ENCODE peak calls at places on chromosomes 4 and X, in ten cellular contexts. U is cardiac muscle cell, P is BE2C, D is cardiac fibroblast, G is pancreas, B is foreskin fibroblast, J is glutamatergic neuron, H is A549, R is Calu3, Q is heart right ventricle. A is an unnamed sample.

GRCh38 chr4:3331511-3332394 is 38.9 kb downstream of the RGS12 start:
- DNase-seq in P (no peak), B (no peak), G (no peak), D (no peak), Q (no peak), U (no peak), H (no peak), R (no peak), J (no peak), A (no peak)

GRCh38 chrX:56788717-56789122 is 59.7 kb downstream of the NBDY start:
- DNase-seq in P (no peak), Q (no peak), H (no peak), J (no peak), R (no peak), G (no peak), D (no peak), B (no peak), U (no peak), A (no peak)

GRCh38 chr4:124085561-124086180 is 626.9 kb downstream of the ANKRD50 start:
- DNase-seq in G (no peak), P (no peak), J (no peak), Q (no peak), R (no peak), D (peak), U (no peak), B (no peak), H (no peak), A (no peak)

GRCh38 chr4:140156529-140157171 is 2.7 kb upstream of the MAML3 start:
- DNase-seq in H (no peak), P (no peak), B (no peak), U (no peak), Q (no peak), D (no peak), J (no peak), R (no peak), G (no peak), A (no peak)

GRCh38 chr4:54225671-54226398 is 3.3 kb upstream of the PDGFRA start:
- DNase-seq in Q (peak), J (peak), P (no peak), G (no peak), B (peak), H (no peak), U (peak), D (no peak), R (no peak), A (no peak)

GRCh38 chr4:40856836-40857362 is 107.1 kb downstream of the NSUN7 start:
- DNase-seq in Q (peak), D (peak), R (peak), P (peak), G (peak), U (peak), J (peak), H (peak), B (peak), A (no peak)

GRCh38 chr4:183352546-183352945 is 30.3 kb upstream of the CLDN24 start:
- DNase-seq in B (no peak), D (no peak), Q (no peak), G (no peak), H (no peak), J (no peak), P (no peak), U (no peak), R (no peak), A (no peak)

GRCh38 chr4:76640252-76640925 is 205.4 kb downstream of the SHROOM3 start:
- DNase-seq in G (no peak), H (no peak), P (no peak), R (no peak), Q (no peak), D (no peak), J (no peak), U (no peak), B (no peak), A (no peak)

GRCh38 chrX:13898084-13898483 is 81.2 kb upstream of the GPM6B start:
- DNase-seq in J (peak), U (peak), D (peak), B (peak), Q (no peak), G (no peak), H (peak), R (no peak), P (peak), A (no peak)

GRCh38 chr4:164779080-164779479 is 25.1 kb downstream of the SMIM31 start:
- DNase-seq in H (no peak), D (no peak), G (no peak), R (no peak), Q (no peak), J (no peak), U (no peak), P (no peak), B (no peak), A (peak)

GRCh38 chr4:77073106-77073858 is 2.5 kb downstream of the CCNI start:
- DNase-seq in B (peak), H (no peak), P (no peak), J (no peak), D (peak), R (no peak), G (no peak), U (peak), Q (no peak), A (no peak)

GRCh38 chrX:139691843-139692505 is 16.0 kb downstream of the MCF2 start:
- DNase-seq in D (peak), H (peak), P (no peak), R (peak), U (peak), Q (no peak), G (no peak), J (peak), B (peak), A (no peak)

GRCh38 chr4:31237242-31237641 is 517.1 kb downstream of the PCDH7 start:
- DNase-seq in U (no peak), P (no peak), D (no peak), J (no peak), G (no peak), R (no peak), H (no peak), Q (no peak), B (no peak), A (no peak)

GRCh38 chr4:13559414-13559813 is 15.1 kb upstream of the NKX3-2 start:
- DNase-seq in Q (no peak), U (no peak), P (no peak), R (no peak), J (no peak), B (peak), H (no peak), D (peak), G (no peak), A (peak)

GRCh38 chr4:165814256-165815010 is 58.6 kb upstream of the TLL1 start:
- DNase-seq in J (no peak), H (no peak), D (peak), P (no peak), Q (no peak), G (no peak), R (no peak), B (peak), U (no peak), A (no peak)

GRCh38 chr4:83582289-83582756 is 46.4 kb downstream of the GPAT3 start:
- DNase-seq in G (peak), B (peak), D (peak), Q (peak), H (peak), J (no peak), R (peak), U (no peak), P (peak), A (no peak)

GRCh38 chrX:85993539-85994197 is 53.7 kb downstream of the CHM start:
- DNase-seq in B (peak), G (no peak), J (no peak), P (no peak), R (no peak), U (no peak), H (no peak), Q (no peak), D (peak), A (no peak)

GRCh38 chr4:898869-899555 is 33.1 kb downstream of the GAK start:
- DNase-seq in B (no peak), D (no peak), P (no peak), U (no peak), H (no peak), R (no peak), Q (peak), G (no peak), J (no peak), A (no peak)

GRCh38 chr4:56128231-56128630 is 179.5 kb downstream of the CEP135 start:
- DNase-seq in R (no peak), G (no peak), U (no peak), D (peak), J (no peak), Q (no peak), B (peak), P (no peak), H (no peak), A (no peak)

GRCh38 chr4:81470456-81471327 is 1.0 kb downstream of the RASGEF1B start:
- DNase-seq in J (peak), B (peak), G (peak), D (peak), R (peak), Q (peak), P (no peak), U (peak), H (no peak), A (no peak)

GRCh38 chrX:20217279-20217678 is 49.4 kb downstream of the RPS6KA3 start:
- DNase-seq in R (no peak), J (no peak), U (no peak), G (no peak), D (peak), P (no peak), B (peak), Q (no peak), H (peak), A (no peak)

GRCh38 chrX:9431281-9431680 is 33.6 kb upstream of the TBL1X start:
- DNase-seq in Q (no peak), P (no peak), H (no peak), U (no peak), G (no peak), J (no peak), B (no peak), R (no peak), D (no peak), A (no peak)

GRCh38 chr4:2295535-2296442 is 33.9 kb upstream of the MXD4 start:
- DNase-seq in H (no peak), R (no peak), G (peak), P (peak), B (no peak), D (no peak), Q (no peak), J (no peak), U (no peak), A (no peak)

GRCh38 chr4:176014583-176015108 is 51.0 kb upstream of the WDR17 start:
- DNase-seq in R (no peak), H (no peak), B (no peak), U (no peak), G (no peak), Q (no peak), P (no peak), J (no peak), D (no peak), A (no peak)

GRCh38 chr4:106541253-106541652 is 172.7 kb upstream of the GIMD1 start:
- DNase-seq in U (no peak), G (no peak), B (peak), P (no peak), J (no peak), Q (no peak), D (peak), H (peak), R (no peak), A (no peak)

GRCh38 chr4:85222561-85222960 is 252.4 kb upstream of the ARHGAP24 start:
- DNase-seq in P (no peak), B (no peak), H (no peak), J (no peak), R (no peak), Q (no peak), D (no peak), U (no peak), G (no peak), A (no peak)

GRCh38 chr4:85233516-85233915 is 241.4 kb upstream of the ARHGAP24 start:
- DNase-seq in U (no peak), Q (no peak), B (no peak), P (no peak), G (no peak), H (no peak), D (no peak), J (no peak), R (no peak), A (no peak)

GRCh38 chr4:85228264-85228663 is 246.7 kb upstream of the ARHGAP24 start:
- DNase-seq in P (no peak), G (no peak), R (no peak), Q (no peak), J (no peak), H (no peak), B (peak), D (no peak), U (no peak), A (no peak)
- TF ChIP-seq CTCF in P (peak), G (no peak), R (no peak), Q (no peak), J (no peak), H (no peak), B (no peak), D (no peak), U (no peak), A (no peak)

GRCh38 chr4:36325499-36325898 is 44.1 kb downstream of the DTHD1 start:
- DNase-seq in D (no peak), Q (no peak), U (no peak), P (no peak), R (no peak), B (no peak), J (no peak), G (no peak), H (no peak), A (no peak)
- TF ChIP-seq CTCF in D (no peak), Q (no peak), U (no peak), P (no peak), R (no peak), B (no peak), J (no peak), G (no peak), H (no peak), A (no peak)

GRCh38 chr4:9962611-9963314 is 58.5 kb downstream of the SLC2A9 start:
- DNase-seq in U (no peak), P (no peak), H (no peak), G (no peak), J (no peak), B (no peak), Q (no peak), R (no peak), D (no peak), A (no peak)
- TF ChIP-seq CTCF in U (no peak), P (no peak), H (no peak), G (no peak), J (no peak), B (no peak), Q (no peak), R (no peak), D (no peak), A (no peak)

GRCh38 chrX:153688534-153688899 is 791 bp downstream of the SLC6A8 start:
- DNase-seq in Q (no peak), P (no peak), U (no peak), J (no peak), G (no peak), D (no peak), R (no peak), B (no peak), H (no peak), A (no peak)

GRCh38 chrX:153688900-153689590 is 1.3 kb downstream of the SLC6A8 start:
- DNase-seq in Q (peak), U (no peak), R (no peak), P (peak), J (peak), B (peak), D (peak), G (no peak), H (no peak), A (peak)

GRCh38 chrX:153690466-153690865 is 2.7 kb downstream of the SLC6A8 start:
- DNase-seq in H (no peak), R (no peak), G (no peak), B (no peak), U (no peak), D (no peak), P (no peak), J (no peak), Q (no peak), A (no peak)

GRCh38 chrX:153688071-153688470 is 345 bp downstream of the SLC6A8 start:
- DNase-seq in B (no peak), R (no peak), P (no peak), U (no peak), Q (no peak), G (no peak), D (no peak), J (no peak), H (no peak), A (no peak)

GRCh38 chrX:153689654-153690465 is 2.1 kb downstream of the SLC6A8 start:
- DNase-seq in H (no peak), R (no peak), B (no peak), G (no peak), Q (no peak), D (peak), U (no peak), J (peak), P (peak), A (no peak)
- TF ChIP-seq CTCF in H (no peak), R (peak), B (no peak), G (no peak), Q (no peak), D (peak), U (no peak), J (peak), P (peak), A (no peak)

GRCh38 chr4:113905301-113905700 is 74.1 kb downstream of the ARSJ start:
- DNase-seq in J (no peak), H (no peak), B (no peak), Q (no peak), P (no peak), G (no peak), U (no peak), D (no peak), R (no peak), A (peak)

GRCh38 chr4:113907559-113907958 is 71.9 kb downstream of the ARSJ start:
- DNase-seq in R (no peak), J (no peak), H (no peak), D (no peak), B (no peak), U (no peak), G (no peak), Q (no peak), P (no peak), A (no peak)

GRCh38 chr4:113899260-113900177 is 79.9 kb downstream of the ARSJ start:
- DNase-seq in B (no peak), U (no peak), J (no peak), G (no peak), P (no peak), Q (no peak), H (no peak), R (no peak), D (no peak), A (no peak)

GRCh38 chr4:113901994-113902787 is 77.3 kb downstream of the ARSJ start:
- DNase-seq in Q (no peak), R (peak), B (no peak), P (no peak), H (no peak), G (peak), U (no peak), D (no peak), J (no peak), A (no peak)
- TF ChIP-seq CTCF in Q (no peak), R (peak), B (no peak), P (peak), H (no peak), G (peak), U (no peak), D (no peak), J (no peak), A (no peak)

DNA sequence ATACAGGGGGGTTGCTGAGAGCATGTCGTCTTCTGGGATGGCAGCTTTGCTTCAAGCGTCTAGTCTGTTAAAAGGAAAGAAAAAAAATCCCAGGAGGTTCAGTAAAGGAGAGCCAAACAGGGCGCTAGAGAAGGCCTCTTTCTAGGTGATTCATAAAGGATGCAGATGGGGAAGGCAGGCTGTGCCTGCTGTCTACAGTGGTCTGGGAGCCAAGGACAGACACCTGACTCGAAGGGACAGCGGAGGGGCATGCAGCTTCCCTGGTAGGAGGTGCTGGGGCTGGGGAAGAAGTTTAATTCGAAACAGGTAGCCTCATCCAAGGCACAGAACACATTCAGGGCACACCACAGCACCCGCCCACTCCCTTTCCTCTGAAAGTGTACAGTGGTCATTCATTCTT is 19.9 kb downstream of the BCOR start:
- DNase-seq in R (no peak), J (no peak), Q (no peak), H (no peak), B (no peak), U (no peak), P (no peak), D (no peak), G (no peak), A (no peak)
- TF ChIP-seq CTCF in R (no peak), J (no peak), Q (no peak), H (no peak), B (no peak), U (no peak), P (no peak), D (no peak), G (no peak), A (no peak)

A was measured in AG09319.